ENCODE peak calls at places on chromosomes 3 and 15, in eight cellular contexts. K, B, O, D, S, F, M and C are unnamed samples.

GRCh38 chr15:40151991-40152390 is 8.9 kb upstream of the BUB1B start:
- DNase-seq in B (no peak), M (no peak), S (no peak), K (no peak), D (no peak), O (no peak), F (no peak), C (no peak)

GRCh38 chr3:23685484-23686258 is 120.1 kb upstream of the UBE2E1 start:
- DNase-seq in M (peak), K (peak), D (no peak), O (peak), F (peak), B (peak), S (no peak), C (peak)

GRCh38 chr15:39403674-39404117 is 177.2 kb upstream of the THBS1 start:
- DNase-seq in O (no peak), M (peak), S (no peak), F (no peak), B (no peak), K (peak), D (no peak), C (peak)

GRCh38 chr3:161508852-161509477 is 12.4 kb downstream of the OTOL1 start:
- DNase-seq in F (no peak), O (peak), S (no peak), D (peak), B (no peak), K (no peak), M (peak), C (peak)

GRCh38 chr3:17140670-17141505 is 256.1 kb downstream of the PLCL2 start:
- DNase-seq in K (no peak), B (no peak), M (peak), D (no peak), S (no peak), F (no peak), O (peak), C (peak)

GRCh38 chr3:45084820-45085816 is 59.0 kb downstream of the CLEC3B start:
- DNase-seq in F (no peak), D (no peak), B (no peak), S (no peak), K (peak), M (peak), O (peak), C (peak)

GRCh38 chr15:40320931-40321371 is 2.5 kb upstream of the INAFM2 start:
- DNase-seq in M (peak), B (peak), F (no peak), D (peak), O (peak), K (peak), S (no peak), C (peak)

GRCh38 chr3:38603731-38604131 is 45.8 kb downstream of the SCN5A start:
- DNase-seq in S (no peak), B (no peak), D (no peak), F (no peak), O (no peak), M (no peak), K (no peak), C (no peak)

GRCh38 chr3:24123596-24123995 is 178.5 kb downstream of the NR1D2 start:
- DNase-seq in F (no peak), B (no peak), K (peak), D (no peak), S (no peak), O (peak), M (no peak), C (no peak)

GRCh38 chr3:124611520-124611919 is 118.7 kb upstream of the UMPS start:
- DNase-seq in O (no peak), B (no peak), M (no peak), D (no peak), S (no peak), K (no peak), F (no peak), C (no peak)

GRCh38 chr3:134334231-134334900 is 39.9 kb downstream of the AMOTL2 start:
- DNase-seq in M (no peak), B (no peak), S (no peak), D (no peak), K (peak), F (no peak), O (peak), C (peak)

GRCh38 chr3:17544632-17545031 is 197.8 kb downstream of the TBC1D5 start:
- DNase-seq in D (no peak), M (no peak), S (no peak), B (no peak), F (no peak), K (peak), O (peak), C (peak)

GRCh38 chr3:195085356-195086130 is 185.4 kb downstream of the XXYLT1 start:
- DNase-seq in S (no peak), M (no peak), B (no peak), F (no peak), K (no peak), D (peak), O (no peak), C (no peak)

GRCh38 chr3:51384145-51384729 is 854 bp upstream of the MANF start:
- DNase-seq in M (no peak), F (no peak), S (no peak), K (no peak), D (no peak), B (no peak), O (peak), C (no peak)

GRCh38 chr3:42874749-42875148 is 930 bp downstream of the CYP8B1 start:
- DNase-seq in S (no peak), O (no peak), D (no peak), K (no peak), B (no peak), F (no peak), M (no peak), C (no peak)

GRCh38 chr3:134353831-134354611 is 20.2 kb downstream of the AMOTL2 start:
- DNase-seq in D (no peak), K (no peak), B (no peak), F (no peak), O (no peak), M (no peak), S (no peak), C (peak)

GRCh38 chr3:118936811-118937210 is 97.8 kb downstream of the IGSF11 start:
- DNase-seq in K (no peak), S (no peak), B (no peak), D (no peak), F (no peak), O (no peak), M (peak), C (no peak)

GRCh38 chr3:135990903-135991302 is 25.4 kb downstream of the PPP2R3A start:
- DNase-seq in S (no peak), K (no peak), B (no peak), M (no peak), F (no peak), D (no peak), O (no peak), C (no peak)

GRCh38 chr3:16802382-16802781 is 82.4 kb upstream of the PLCL2 start:
- DNase-seq in M (no peak), D (no peak), B (no peak), S (no peak), K (no peak), O (no peak), F (no peak), C (no peak)

GRCh38 chr15:95295311-95295710 is 1035.2 kb upstream of the NR2F2 start:
- DNase-seq in F (no peak), K (no peak), M (no peak), B (no peak), S (no peak), D (no peak), O (no peak), C (no peak)

GRCh38 chr3:107969994-107970896 is 120.6 kb downstream of the CD47 start:
- DNase-seq in K (peak), D (no peak), B (peak), S (no peak), O (no peak), M (peak), F (no peak), C (peak)

GRCh38 chr3:127680146-127680661 is 7.5 kb downstream of the ABTB1 start:
- DNase-seq in O (no peak), F (peak), S (no peak), D (no peak), M (no peak), K (no peak), B (no peak), C (no peak)

GRCh38 chr15:64125978-64126377 is 25.6 kb upstream of the SNX22 start:
- DNase-seq in B (no peak), S (no peak), M (no peak), F (no peak), K (no peak), D (no peak), O (no peak), C (no peak)

GRCh38 chr15:93716615-93717221 is 514.6 kb upstream of the MCTP2 start:
- DNase-seq in M (no peak), S (no peak), D (peak), B (no peak), F (no peak), K (no peak), O (no peak), C (no peak)

GRCh38 chr15:88894348-88894818 is 961 bp downstream of the HAPLN3 start:
- DNase-seq in M (peak), F (no peak), B (peak), D (peak), S (peak), O (no peak), K (no peak), C (no peak)

GRCh38 chr3:122392868-122393844 is 9.2 kb downstream of the FAM162A start:
- DNase-seq in F (no peak), B (peak), M (peak), O (peak), D (peak), S (no peak), K (peak), C (peak)

GRCh38 chr3:197154-197855 is 742 bp downstream of the CHL1 start:
- DNase-seq in K (no peak), F (peak), O (no peak), D (peak), S (no peak), B (no peak), M (no peak), C (no peak)

GRCh38 chr15:91865903-91866302 is 12.4 kb downstream of the SLCO3A1 start:
- DNase-seq in F (no peak), S (no peak), M (no peak), B (no peak), K (peak), O (no peak), D (no peak), C (no peak)